ENCODE peak calls at places on chromosomes 7 and 10, in four cellular contexts. One of them, this sample, is unnamed.

GRCh38 chr7:1939434-1940401 is 269.6 kb downstream of the ELFN1 start:
- DNase-seq in activated CD8-positive, alpha-beta memory T cell treated with anti-CD3 and anti-CD28 coated beads, Interleukin-2, amount 10 ng/mL, durations not matched to agents 7 days and 5 days: peak; percentile 60
- DNase-seq in T follicular helper cell: no peak
- DNase-seq in adrenal gland: no peak
- DNase-seq in this sample: no peak

GRCh38 chr10:119546009-119546408 is 3.5 kb upstream of the RGS10 start:
- DNase-seq in T follicular helper cell: no peak
- DNase-seq in adrenal gland: no peak
- DNase-seq in activated CD8-positive, alpha-beta memory T cell treated with anti-CD3 and anti-CD28 coated beads, Interleukin-2, amount 10 ng/mL, durations not matched to agents 7 days and 5 days: no peak
- DNase-seq in this sample: no peak

GRCh38 chr10:23338155-23338828 is 6.3 kb downstream of the C10orf67 start:
- DNase-seq in T follicular helper cell: no peak
- DNase-seq in activated CD8-positive, alpha-beta memory T cell treated with anti-CD3 and anti-CD28 coated beads, Interleukin-2, amount 10 ng/mL, durations not matched to agents 7 days and 5 days: no peak
- DNase-seq in adrenal gland: no peak
- DNase-seq in this sample: no peak

GRCh38 chr10:22630229-22631174 is 83.9 kb downstream of the PIP4K2A start:
- DNase-seq in activated CD8-positive, alpha-beta memory T cell treated with anti-CD3 and anti-CD28 coated beads, Interleukin-2, amount 10 ng/mL, durations not matched to agents 7 days and 5 days: peak; percentile 63
- DNase-seq in T follicular helper cell: peak; percentile 32
- DNase-seq in adrenal gland: no peak
- DNase-seq in this sample: peak; percentile 66

GRCh38 chr10:1465421-1465902 is 271.9 kb downstream of the ADARB2 start:
- DNase-seq in T follicular helper cell: no peak
- DNase-seq in adrenal gland: no peak
- DNase-seq in activated CD8-positive, alpha-beta memory T cell treated with anti-CD3 and anti-CD28 coated beads, Interleukin-2, amount 10 ng/mL, durations not matched to agents 7 days and 5 days: no peak
- DNase-seq in this sample: no peak

GRCh38 chr7:75638607-75639070 is 100.1 kb downstream of the HIP1 start:
- DNase-seq in T follicular helper cell: no peak
- DNase-seq in adrenal gland: peak; percentile 55
- DNase-seq in activated CD8-positive, alpha-beta memory T cell treated with anti-CD3 and anti-CD28 coated beads, Interleukin-2, amount 10 ng/mL, durations not matched to agents 7 days and 5 days: no peak
- DNase-seq in this sample: no peak

GRCh38 chr7:25726682-25727357 is 425.2 kb upstream of the NFE2L3 start:
- DNase-seq in activated CD8-positive, alpha-beta memory T cell treated with anti-CD3 and anti-CD28 coated beads, Interleukin-2, amount 10 ng/mL, durations not matched to agents 7 days and 5 days: no peak
- DNase-seq in adrenal gland: no peak
- DNase-seq in T follicular helper cell: no peak
- DNase-seq in this sample: no peak

GRCh38 chr7:151518105-151518780 is 1.5 kb downstream of the RHEB start:
- DNase-seq in activated CD8-positive, alpha-beta memory T cell treated with anti-CD3 and anti-CD28 coated beads, Interleukin-2, amount 10 ng/mL, durations not matched to agents 7 days and 5 days: peak; percentile 79
- DNase-seq in T follicular helper cell: peak; percentile 31
- DNase-seq in adrenal gland: peak; percentile 80
- DNase-seq in this sample: peak; percentile 52

GRCh38 chr7:130921391-130922180 is 187.6 kb upstream of the KLF14 start:
- DNase-seq in T follicular helper cell: no peak
- DNase-seq in activated CD8-positive, alpha-beta memory T cell treated with anti-CD3 and anti-CD28 coated beads, Interleukin-2, amount 10 ng/mL, durations not matched to agents 7 days and 5 days: no peak
- DNase-seq in adrenal gland: peak; percentile 73
- DNase-seq in this sample: no peak

GRCh38 chr7:2631924-2632716 is at the start of gene TTYH3:
- DNase-seq in activated CD8-positive, alpha-beta memory T cell treated with anti-CD3 and anti-CD28 coated beads, Interleukin-2, amount 10 ng/mL, durations not matched to agents 7 days and 5 days: peak; percentile 57
- DNase-seq in T follicular helper cell: no peak
- DNase-seq in adrenal gland: peak; percentile 65
- DNase-seq in this sample: no peak

GRCh38 chr7:33091111-33091531 is 18.1 kb downstream of the RP9 start:
- DNase-seq in adrenal gland: no peak
- DNase-seq in T follicular helper cell: no peak
- DNase-seq in activated CD8-positive, alpha-beta memory T cell treated with anti-CD3 and anti-CD28 coated beads, Interleukin-2, amount 10 ng/mL, durations not matched to agents 7 days and 5 days: no peak
- DNase-seq in this sample: no peak

GRCh38 chr7:158407581-158408331 is 179.9 kb downstream of the PTPRN2 start:
- DNase-seq in T follicular helper cell: no peak
- DNase-seq in activated CD8-positive, alpha-beta memory T cell treated with anti-CD3 and anti-CD28 coated beads, Interleukin-2, amount 10 ng/mL, durations not matched to agents 7 days and 5 days: no peak
- DNase-seq in adrenal gland: no peak
- DNase-seq in this sample: no peak

GRCh38 chr10:77594171-77594783 is 43.3 kb downstream of the KCNMA1 start:
- DNase-seq in activated CD8-positive, alpha-beta memory T cell treated with anti-CD3 and anti-CD28 coated beads, Interleukin-2, amount 10 ng/mL, durations not matched to agents 7 days and 5 days: no peak
- DNase-seq in T follicular helper cell: no peak
- DNase-seq in adrenal gland: no peak
- DNase-seq in this sample: no peak

GRCh38 chr10:49272251-49273081 is 26.5 kb upstream of the C10orf71 start:
- DNase-seq in adrenal gland: no peak
- DNase-seq in T follicular helper cell: no peak
- DNase-seq in activated CD8-positive, alpha-beta memory T cell treated with anti-CD3 and anti-CD28 coated beads, Interleukin-2, amount 10 ng/mL, durations not matched to agents 7 days and 5 days: peak; percentile 38
- DNase-seq in this sample: no peak

GRCh38 chr10:59176241-59177030 is at the start of gene PHYHIPL:
- DNase-seq in adrenal gland: peak; percentile 45
- DNase-seq in activated CD8-positive, alpha-beta memory T cell treated with anti-CD3 and anti-CD28 coated beads, Interleukin-2, amount 10 ng/mL, durations not matched to agents 7 days and 5 days: no peak
- DNase-seq in T follicular helper cell: no peak
- DNase-seq in this sample: no peak

GRCh38 chr7:115637123-115637522 is 393.4 kb downstream of the TFEC start:
- DNase-seq in activated CD8-positive, alpha-beta memory T cell treated with anti-CD3 and anti-CD28 coated beads, Interleukin-2, amount 10 ng/mL, durations not matched to agents 7 days and 5 days: no peak
- DNase-seq in T follicular helper cell: no peak
- DNase-seq in adrenal gland: no peak
- DNase-seq in this sample: no peak

GRCh38 chr7:35482231-35482630 is 212.7 kb downstream of the HERPUD2 start:
- DNase-seq in T follicular helper cell: no peak
- DNase-seq in activated CD8-positive, alpha-beta memory T cell treated with anti-CD3 and anti-CD28 coated beads, Interleukin-2, amount 10 ng/mL, durations not matched to agents 7 days and 5 days: no peak
- DNase-seq in adrenal gland: no peak
- DNase-seq in this sample: no peak

GRCh38 chr10:89836840-89837172 is 135.4 kb downstream of the KIF20B start:
- DNase-seq in activated CD8-positive, alpha-beta memory T cell treated with anti-CD3 and anti-CD28 coated beads, Interleukin-2, amount 10 ng/mL, durations not matched to agents 7 days and 5 days: no peak
- DNase-seq in T follicular helper cell: no peak
- DNase-seq in adrenal gland: no peak
- DNase-seq in this sample: no peak

GRCh38 chr7:123637203-123637602 is 18.5 kb upstream of the LMOD2 start:
- DNase-seq in activated CD8-positive, alpha-beta memory T cell treated with anti-CD3 and anti-CD28 coated beads, Interleukin-2, amount 10 ng/mL, durations not matched to agents 7 days and 5 days: no peak
- DNase-seq in T follicular helper cell: no peak
- DNase-seq in adrenal gland: peak; percentile 18
- DNase-seq in this sample: no peak

GRCh38 chr10:132508497-132509443 is 28.8 kb upstream of the INPP5A start:
- DNase-seq in adrenal gland: peak; percentile 76
- DNase-seq in activated CD8-positive, alpha-beta memory T cell treated with anti-CD3 and anti-CD28 coated beads, Interleukin-2, amount 10 ng/mL, durations not matched to agents 7 days and 5 days: no peak
- DNase-seq in T follicular helper cell: no peak
- DNase-seq in this sample: no peak

GRCh38 chr7:48384180-48384752 is 213.0 kb downstream of the ABCA13 start:
- DNase-seq in adrenal gland: no peak
- DNase-seq in activated CD8-positive, alpha-beta memory T cell treated with anti-CD3 and anti-CD28 coated beads, Interleukin-2, amount 10 ng/mL, durations not matched to agents 7 days and 5 days: no peak
- DNase-seq in T follicular helper cell: no peak
- DNase-seq in this sample: no peak